ENCODE peak calls at places on chromosomes 6 and 20, in five cellular contexts. N is ovary, L is NCI-H524 treated with DMSO at 0.1 percent for 48 hours, Q is breast epithelium, R is body of pancreas. E is an unnamed sample.

GRCh38 chr6:13554929-13555333 is 19.5 kb upstream of the SIRT5 start:
- DNase-seq in Q (no peak), R (peak; percentile 17), L (no peak), N (peak; percentile 33), E (peak; percentile 12)

GRCh38 chr6:36501686-36502085 is 45.6 kb downstream of the STK38 start:
- DNase-seq in Q (no peak), R (no peak), L (no peak), N (no peak), E (no peak)

GRCh38 chr6:2353412-2354137 is 108.2 kb upstream of the GMDS start:
- DNase-seq in L (no peak), R (peak; percentile 79), Q (peak; percentile 63), N (peak; percentile 59), E (peak; percentile 36)

GRCh38 chr20:63617092-63617875 is 9.6 kb downstream of the GMEB2 start:
- DNase-seq in R (no peak), Q (no peak), L (no peak), N (no peak), E (no peak)

GRCh38 chr6:129969064-129969463 is 49.3 kb upstream of the L3MBTL3 start:
- DNase-seq in Q (no peak), N (no peak), R (no peak), L (no peak), E (no peak)

GRCh38 chr20:26135325-26136110 is 438.9 kb upstream of the ZNF337 start:
- DNase-seq in Q (no peak), L (peak; percentile 79), R (no peak), N (no peak), E (no peak)

GRCh38 chr6:106110167-106110826 is 24.2 kb downstream of the PRDM1 start:
- DNase-seq in N (no peak), L (no peak), R (no peak), Q (no peak), E (no peak)

GRCh38 chr6:106159531-106159940 is 73.4 kb downstream of the PRDM1 start:
- DNase-seq in Q (no peak), N (no peak), R (no peak), L (no peak), E (peak; percentile 15)

GRCh38 chr6:53159558-53159957 is 10.9 kb upstream of the GCM1 start:
- DNase-seq in L (no peak), R (no peak), N (no peak), Q (no peak), E (no peak)

GRCh38 chr20:60062431-60063336 is 104.5 kb downstream of the CDH26 start:
- DNase-seq in L (no peak), R (no peak), Q (no peak), N (peak; percentile 38), E (peak; percentile 51)

GRCh38 chr20:23147964-23148720 is 62.0 kb upstream of the CD93 start:
- DNase-seq in L (no peak), Q (no peak), R (no peak), N (no peak), E (no peak)

GRCh38 chr20:49510562-49511117 is 28.2 kb upstream of the KCNB1 start:
- DNase-seq in L (no peak), N (peak; percentile 68), Q (peak; percentile 58), R (peak; percentile 40), E (no peak)

GRCh38 chr6:89989742-89990141 is 95.5 kb downstream of the GJA10 start:
- DNase-seq in N (no peak), L (no peak), Q (no peak), R (no peak), E (no peak)

GRCh38 chr6:89199571-89199970 is 17.6 kb downstream of the GABRR1 start:
- DNase-seq in Q (no peak), N (no peak), L (no peak), R (no peak), E (no peak)

GRCh38 chr20:48192109-48192508 is 406.8 kb upstream of the SULF2 start:
- DNase-seq in N (no peak), R (no peak), Q (no peak), L (no peak), E (no peak)

GRCh38 chr6:111478749-111479148 is 4.3 kb downstream of the REV3L start:
- DNase-seq in Q (no peak), R (no peak), L (peak; percentile 25), N (no peak), E (no peak)

GRCh38 chr20:61718361-61718760 is 347.3 kb downstream of the TAF4 start:
- DNase-seq in N (no peak), L (no peak), Q (no peak), R (no peak), E (no peak)

GRCh38 chr6:89148016-89148750 is 2.3 kb downstream of the PM20D2 start:
- DNase-seq in R (no peak), L (no peak), Q (no peak), N (no peak), E (no peak)

GRCh38 chr6:119148102-119148824 is 69.8 kb upstream of the FAM184A start:
- DNase-seq in N (peak; percentile 26), R (peak; percentile 70), L (no peak), Q (no peak), E (peak; percentile 7)

GRCh38 chr20:22446613-22447447 is 137.5 kb downstream of the FOXA2 start:
- DNase-seq in N (no peak), L (no peak), R (peak; percentile 40), Q (no peak), E (no peak)

GRCh38 chr20:43583982-43584432 is 6.7 kb upstream of the IFT52 start:
- DNase-seq in L (no peak), Q (no peak), R (peak; percentile 93), N (peak; percentile 42), E (peak; percentile 65)

GRCh38 chr20:8854566-8854965 is 214.3 kb upstream of the PLCB4 start:
- DNase-seq in R (peak; percentile 19), Q (no peak), L (no peak), N (peak; percentile 64), E (no peak)

GRCh38 chr6:128512296-128512695 is 8.1 kb downstream of the PTPRK start:
- DNase-seq in R (no peak), N (no peak), Q (no peak), L (no peak), E (no peak)